ENCODE peak calls at places on chromosomes 1 and 21, in four cellular contexts. M is stimulated activated CD8-positive, alpha-beta memory T cell treated with anti-CD3 and anti-CD28 coated beads, Interleukin-4, amount 100 ng/mL, for 4 hours; V is transverse colon; T is NCI-H1092 treated with DMSO at 0.1 percent for 48 hours. Q is an unnamed sample.

GRCh38 chr1:5758000-5758858 is 234.0 kb downstream of the NPHP4 start:
- DNase-seq in M (no peak), V (no peak), T (no peak), Q (no peak)

GRCh38 chr1:85438353-85438752 is 26.6 kb downstream of the DDAH1 start:
- DNase-seq in M (no peak), V (no peak), T (no peak), Q (no peak)

GRCh38 chr1:165290143-165290542 is 66.4 kb downstream of the LMX1A start:
- DNase-seq in M (no peak), V (no peak), T (no peak), Q (no peak)

GRCh38 chr1:110056776-110057175 is 13.7 kb downstream of the ALX3 start:
- DNase-seq in M (no peak), V (peak), T (no peak), Q (no peak)

GRCh38 chr21:46156378-46156645 is 933 bp upstream of the FTCD start:
- DNase-seq in M (no peak), V (no peak), T (no peak), Q (no peak)

GRCh38 chr1:237864338-237865244 is 26.1 kb downstream of the ZP4 start:
- DNase-seq in M (no peak), V (peak), T (peak), Q (peak)

GRCh38 chr1:221712776-221713431 is 29.0 kb downstream of the DUSP10 start:
- DNase-seq in M (peak), V (peak), T (no peak), Q (no peak)

GRCh38 chr1:30572192-30572591 is 151.2 kb downstream of the MATN1 start:
- DNase-seq in M (no peak), V (no peak), T (no peak), Q (no peak)

GRCh38 chr1:91889717-91890459 is 3.9 kb upstream of the TGFBR3 start:
- DNase-seq in M (no peak), V (no peak), T (no peak), Q (peak)

GRCh38 chr1:7335224-7335879 is 435.7 kb upstream of the VAMP3 start:
- DNase-seq in M (no peak), V (no peak), T (no peak), Q (no peak)

GRCh38 chr1:111190931-111191451 is 9.5 kb downstream of the DENND2D start:
- DNase-seq in M (no peak), V (no peak), T (no peak), Q (no peak)

GRCh38 chr1:47703981-47704596 is 266.2 kb downstream of the FOXD2 start:
- DNase-seq in M (no peak), V (no peak), T (no peak), Q (no peak)

GRCh38 chr1:246200738-246201137 is 306.3 kb downstream of the SMYD3 start:
- DNase-seq in M (no peak), V (no peak), T (no peak), Q (no peak)

GRCh38 chr1:29716306-29716705 is 480.0 kb downstream of the PTPRU start:
- DNase-seq in M (no peak), V (no peak), T (no peak), Q (no peak)

GRCh38 chr1:216914974-216915373 is 191.7 kb upstream of the ESRRG start:
- DNase-seq in M (no peak), V (no peak), T (no peak), Q (no peak)

GRCh38 chr1:212225416-212225815 is 59.8 kb upstream of the PPP2R5A start:
- DNase-seq in M (no peak), V (no peak), T (no peak), Q (no peak)

GRCh38 chr1:244065063-244065788 is 14.1 kb downstream of the ZBTB18 start:
- DNase-seq in M (no peak), V (no peak), T (no peak), Q (no peak)

GRCh38 chr1:230495891-230496385 is 69.8 kb upstream of the PGBD5 start:
- DNase-seq in M (no peak), V (no peak), T (no peak), Q (no peak)

Q was measured in prostate gland.